ENCODE peak calls at places on chromosomes 11 and 22, in four cellular contexts. K is fibroblast of the aortic adventitia, X is spleen, L is nephron progenitor cell. S is an unnamed sample.

GRCh38 chr11:69828276-69828970 is 9.2 kb upstream of the FGF3 start:
- DNase-seq in K (no peak), X (peak), L (no peak), S (no peak)

GRCh38 chr11:2498750-2499149 is 53.9 kb downstream of the KCNQ1 start:
- DNase-seq in K (no peak), X (no peak), L (no peak), S (no peak)

GRCh38 chr11:129141748-129142475 is 50.2 kb downstream of the ARHGAP32 start:
- DNase-seq in K (peak), X (no peak), L (no peak), S (peak)

GRCh38 chr11:72242141-72242540 is 1.8 kb downstream of the PHOX2A start:
- DNase-seq in K (no peak), X (no peak), L (no peak), S (no peak)

GRCh38 chr11:85694385-85694980 is 8.5 kb upstream of the CCDC89 start:
- DNase-seq in K (peak), X (no peak), L (no peak), S (peak)

GRCh38 chr11:29783506-29783905 is 233.3 kb downstream of the KCNA4 start:
- DNase-seq in K (no peak), X (no peak), L (no peak), S (no peak)

GRCh38 chr11:70468256-70469230 is 70.2 kb downstream of the CTTN start:
- DNase-seq in K (peak), X (peak), L (no peak), S (no peak)

GRCh38 chr11:241634-242033 is 4.9 kb downstream of the PSMD13 start:
- DNase-seq in K (no peak), X (no peak), L (no peak), S (no peak)

GRCh38 chr11:107688322-107688918 is 23.4 kb downstream of the SLN start:
- DNase-seq in K (peak), X (no peak), L (no peak), S (no peak)

GRCh38 chr22:22771696-22772377 is 115.8 kb upstream of the IGLL5 start:
- DNase-seq in K (no peak), X (no peak), L (no peak), S (no peak)

GRCh38 chr11:10908215-10908990 is 50.5 kb upstream of the ZBED5 start:
- DNase-seq in K (peak), X (no peak), L (no peak), S (peak)

GRCh38 chr11:19873730-19874129 is 161.1 kb downstream of the NAV2 start:
- DNase-seq in K (no peak), X (no peak), L (no peak), S (no peak)

GRCh38 chr11:15159085-15159484 is 44.4 kb downstream of the INSC start:
- DNase-seq in K (peak), X (no peak), L (no peak), S (peak)

GRCh38 chr11:65576867-65577755 is 1.3 kb downstream of the EHBP1L1 start:
- DNase-seq in K (peak), X (peak), L (no peak), S (peak)

DNA sequence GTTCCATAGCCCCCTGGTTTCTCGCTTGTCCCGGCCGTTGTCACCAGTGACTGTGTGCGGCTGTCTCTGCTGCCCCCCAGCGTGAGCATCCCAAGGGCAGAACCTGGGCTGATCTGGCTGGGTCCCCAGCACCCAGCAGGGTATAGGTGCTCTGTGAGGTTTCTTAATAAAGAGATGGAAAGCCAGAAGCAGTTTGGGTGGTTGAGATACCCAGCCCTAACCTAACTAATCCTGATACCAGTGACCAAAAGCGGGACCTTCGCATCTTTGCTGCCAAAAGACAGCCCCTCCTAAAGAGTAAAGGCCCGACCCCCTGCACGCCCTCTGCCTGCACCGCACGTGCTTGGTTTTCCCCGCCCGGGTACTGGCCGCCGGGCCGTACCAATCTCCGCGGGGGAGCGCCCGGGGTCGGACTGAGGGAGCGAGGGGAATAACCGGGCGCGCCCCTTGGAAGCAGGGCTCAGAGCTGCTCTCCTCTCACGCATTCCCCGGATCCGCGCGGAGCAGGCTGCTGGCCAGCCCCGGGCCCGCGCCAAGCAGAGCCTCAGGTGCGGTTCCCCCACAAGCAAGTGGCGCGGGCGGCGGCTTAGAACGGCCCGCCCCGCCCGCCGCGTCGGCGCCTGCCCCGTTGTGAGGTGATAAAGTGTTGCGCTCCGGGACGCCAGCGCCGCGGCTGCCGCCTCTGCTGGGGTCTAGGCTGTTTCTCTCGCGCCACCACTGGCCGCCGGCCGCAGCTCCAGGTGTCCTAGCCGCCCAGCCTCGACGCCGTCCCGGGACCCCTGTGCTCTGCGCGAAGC is at the start of gene DGAT2:
- DNase-seq in K (peak), X (peak), L (peak), S (peak)
- TF ChIP-seq CTCF in K (no peak), X (peak), L (peak), S (no peak)

GRCh38 chr22:50691521-50691920 is 18.9 kb downstream of the SHANK3 start:
- DNase-seq in K (peak), X (no peak), L (peak), S (peak)
- TF ChIP-seq CTCF in K (peak), X (peak), L (peak), S (peak)

GRCh38 chr11:84142411-84142810 is 856.2 kb upstream of the CCDC90B start:
- DNase-seq in K (no peak), X (no peak), L (no peak), S (no peak)

GRCh38 chr11:84144531-84144930 is 858.4 kb upstream of the CCDC90B start:
- DNase-seq in K (no peak), X (no peak), L (no peak), S (no peak)

GRCh38 chr11:84146826-84147225 is 860.7 kb upstream of the CCDC90B start:
- DNase-seq in K (no peak), X (no peak), L (no peak), S (no peak)
- TF ChIP-seq CTCF in K (no peak), X (no peak), L (no peak), S (no peak)

GRCh38 chr11:12088531-12088930 is 21.9 kb upstream of the MICAL2 start:
- DNase-seq in K (no peak), X (no peak), L (no peak), S (no peak)

GRCh38 chr11:12088047-12088481 is 22.3 kb upstream of the MICAL2 start:
- DNase-seq in K (peak), X (no peak), L (no peak), S (peak)

GRCh38 chr11:12086271-12087074 is 23.9 kb upstream of the MICAL2 start:
- DNase-seq in K (peak), X (no peak), L (no peak), S (peak)

GRCh38 chr11:12085371-12086251 is 24.8 kb upstream of the MICAL2 start:
- DNase-seq in K (no peak), X (no peak), L (no peak), S (no peak)

GRCh38 chr11:12087075-12087775 is 23.2 kb upstream of the MICAL2 start:
- DNase-seq in K (peak), X (peak), L (no peak), S (peak)
- TF ChIP-seq CTCF in K (peak), X (no peak), L (no peak), S (peak)

DNA sequence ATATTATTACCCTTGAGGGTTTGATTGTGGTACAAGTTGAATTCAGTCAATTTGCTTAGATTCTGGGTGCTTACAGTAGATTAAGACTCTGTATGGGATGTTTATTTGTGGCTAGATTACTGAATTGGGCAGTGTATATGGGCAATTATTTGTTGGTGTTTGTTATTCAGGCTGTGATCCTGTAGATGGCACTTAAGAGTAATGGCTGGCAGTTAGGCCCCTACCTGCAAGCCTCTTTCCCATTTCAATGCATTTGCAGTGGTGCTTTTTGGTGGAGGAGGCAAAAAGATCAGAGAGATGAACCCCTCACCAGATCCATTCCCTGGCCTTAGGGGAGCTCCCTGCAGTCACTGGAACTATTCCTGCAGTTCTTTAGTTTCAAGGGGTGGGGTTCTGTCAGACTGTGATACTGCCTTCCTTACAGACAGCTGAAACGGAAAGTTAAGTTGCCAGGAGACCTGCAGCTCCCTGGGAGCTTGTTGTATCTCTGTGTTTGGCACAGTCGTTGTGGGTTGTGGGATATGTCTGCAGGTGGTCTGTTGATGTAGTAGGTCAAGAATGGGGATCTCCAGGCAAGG is 199.5 kb downstream of the AASDHPPT start:
- DNase-seq in K (peak), X (no peak), L (no peak), S (peak)
- TF ChIP-seq CTCF in K (peak), X (no peak), L (no peak), S (peak)

GRCh38 chr22:36367066-36367465 is 20.7 kb downstream of the MYH9 start:
- DNase-seq in K (no peak), X (no peak), L (no peak), S (no peak)

GRCh38 chr22:36369922-36370781 is 17.6 kb downstream of the MYH9 start:
- DNase-seq in K (peak), X (peak), L (no peak), S (peak)

GRCh38 chr22:36369004-36369921 is 18.5 kb downstream of the MYH9 start:
- DNase-seq in K (no peak), X (no peak), L (no peak), S (peak)

GRCh38 chr22:36367479-36367878 is 20.3 kb downstream of the MYH9 start:
- DNase-seq in K (no peak), X (no peak), L (no peak), S (no peak)

DNA sequence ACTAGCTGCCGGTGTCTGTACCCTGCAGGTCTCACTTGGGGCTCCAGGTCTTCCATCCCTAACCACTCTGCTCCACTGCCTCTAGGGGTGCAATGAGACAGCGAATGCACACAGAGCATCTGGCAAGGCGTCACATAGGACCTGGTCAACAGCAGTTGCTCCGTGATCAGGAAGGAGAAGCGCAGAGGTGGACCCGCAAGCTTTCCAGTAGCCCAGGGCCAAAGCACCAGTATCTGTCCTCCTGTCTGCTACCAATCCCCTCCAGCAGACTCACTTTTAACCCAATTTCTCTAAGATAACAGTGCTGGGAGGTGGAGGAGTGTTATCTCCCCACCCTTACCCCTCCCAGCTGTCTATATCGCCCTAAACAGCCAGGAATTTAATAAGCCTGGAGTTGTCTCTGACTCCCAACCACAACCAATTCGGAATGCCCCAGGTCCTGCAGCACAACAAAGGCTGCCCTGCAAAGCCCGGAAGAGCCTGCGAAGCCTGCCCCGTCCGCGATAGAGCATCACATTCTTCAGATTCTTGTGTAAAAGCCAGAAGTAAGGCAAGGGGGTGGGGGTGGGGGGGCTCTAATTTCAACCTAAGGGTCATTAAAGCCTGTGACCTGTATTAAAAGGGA is 19.3 kb downstream of the MYH9 start:
- DNase-seq in K (peak), X (no peak), L (peak), S (peak)
- TF ChIP-seq CTCF in K (no peak), X (no peak), L (no peak), S (peak)

S was measured in astrocyte of the spinal cord.